ENCODE peak calls at places on chromosomes 4 and X, in five cellular contexts. X is CD8-positive, alpha-beta T cell; N is CD4-positive, alpha-beta T cell; B is stomach; I is HCT116. S is an unnamed sample.
A peak's percentile ranks its signal among the peaks of the same experiment; 100 is the strongest.

GRCh38 chrX:78658851-78659744 is at the start of gene RTL3:
- DNase-seq in X (peak; percentile 13), N (no peak), B (no peak), I (no peak), S (no peak)

GRCh38 chr4:96986800-96987199 is 1146.9 kb downstream of the PDHA2 start:
- DNase-seq in X (no peak), N (no peak), B (no peak), I (no peak), S (no peak)

GRCh38 chr4:86978709-86979108 is 43.9 kb downstream of the AFF1 start:
- DNase-seq in X (no peak), N (no peak), B (no peak), I (no peak), S (no peak)

GRCh38 chr4:126558596-126558995 is 1074.2 kb upstream of the INTU start:
- DNase-seq in X (no peak), N (no peak), B (no peak), I (no peak), S (no peak)

GRCh38 chr4:111641813-111642579 is 503.3 kb upstream of the FAM241A start:
- DNase-seq in X (no peak), N (no peak), B (peak; percentile 49), I (peak; percentile 91), S (peak; percentile 67)

GRCh38 chr4:82284475-82284857 is 89.3 kb downstream of the HNRNPD start:
- DNase-seq in X (no peak), N (no peak), B (no peak), I (no peak), S (no peak)

GRCh38 chr4:27662426-27662825 is 801.8 kb downstream of the STIM2 start:
- DNase-seq in X (no peak), N (no peak), B (no peak), I (no peak), S (no peak)

GRCh38 chr4:11367371-11367770 is 61.3 kb downstream of the HS3ST1 start:
- DNase-seq in X (no peak), N (no peak), B (peak; percentile 59), I (no peak), S (peak; percentile 68)

GRCh38 chrX:40143987-40144386 is 46.2 kb upstream of the BCOR start:
- DNase-seq in X (no peak), N (no peak), B (no peak), I (no peak), S (no peak)

GRCh38 chr4:90000995-90001394 is 106.3 kb downstream of the MMRN1 start:
- DNase-seq in X (no peak), N (no peak), B (no peak), I (no peak), S (no peak)

GRCh38 chr4:4805805-4806345 is 53.6 kb upstream of the MSX1 start:
- DNase-seq in X (no peak), N (no peak), B (no peak), I (no peak), S (no peak)

GRCh38 chrX:30973784-30974427 is 84.9 kb upstream of the TAB3 start:
- DNase-seq in X (no peak), N (no peak), B (no peak), I (no peak), S (no peak)

GRCh38 chr4:11724731-11725130 is 296.0 kb upstream of the HS3ST1 start:
- DNase-seq in X (no peak), N (no peak), B (no peak), I (no peak), S (no peak)

GRCh38 chr4:53558061-53558801 is 33.1 kb downstream of the LNX1 start:
- DNase-seq in X (no peak), N (no peak), B (no peak), I (no peak), S (peak; percentile 68)

GRCh38 chr4:168908093-168908492 is 102.0 kb downstream of the CBR4 start:
- DNase-seq in X (no peak), N (no peak), B (no peak), I (no peak), S (no peak)

DNA sequence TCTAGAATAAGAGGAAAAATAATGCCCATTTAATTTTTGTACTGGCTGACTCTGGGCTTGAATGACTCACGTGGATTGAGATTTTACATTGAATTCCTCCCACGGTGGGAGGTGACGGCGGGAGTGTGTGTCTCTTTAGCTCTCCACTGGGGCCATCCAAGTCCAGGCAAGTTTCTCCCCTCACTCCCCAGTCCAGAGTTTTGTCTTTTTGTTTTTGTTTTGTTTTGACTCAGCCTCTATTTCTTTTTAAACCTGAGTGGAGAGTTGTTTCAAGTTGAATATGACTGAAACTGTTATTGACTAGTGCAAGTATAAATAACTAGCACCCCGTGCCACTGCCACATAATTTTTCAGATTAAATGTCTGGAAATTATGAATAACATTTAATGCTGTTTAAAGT is 13.6 kb downstream of the CHST7 start:
- DNase-seq in X (no peak), N (no peak), B (no peak), I (no peak), S (no peak)
- H3K27ac ChIP-seq in X (no peak overlapping the region), N (no peak overlapping the region), B (peak overlapping the region; percentile 47), I (peak overlapping the region; percentile 82), S (no peak overlapping the region)

DNA sequence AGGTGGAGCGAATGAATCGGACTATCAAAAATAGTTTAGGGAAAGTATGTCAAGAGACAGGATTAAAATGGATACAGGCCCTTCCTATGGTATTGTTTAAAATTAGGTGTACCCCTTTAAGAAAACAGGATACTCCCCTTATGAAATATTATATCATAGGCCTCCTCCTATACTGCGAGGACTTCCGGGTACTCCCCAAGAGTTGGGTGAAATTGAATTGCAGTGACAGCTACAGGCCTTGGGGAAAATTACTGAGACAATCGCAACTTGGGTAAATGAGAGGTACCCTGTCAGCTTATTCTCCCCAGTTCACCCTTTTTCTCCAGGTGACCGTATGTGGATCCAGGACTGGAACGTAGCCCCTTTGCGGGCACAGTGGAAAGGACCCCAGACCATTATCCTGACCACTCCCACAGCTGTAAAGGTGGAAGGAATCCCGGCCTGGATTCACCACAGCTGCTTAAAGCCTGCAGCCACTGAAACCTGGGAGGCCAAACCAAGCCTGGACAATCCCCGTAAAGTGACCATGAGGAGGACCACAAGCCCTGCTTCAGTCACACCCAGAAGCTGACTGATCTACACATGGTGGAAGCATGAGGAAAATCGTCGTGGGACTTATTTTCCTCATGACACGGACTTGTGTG is 1138.1 kb downstream of the ARAP2 start:
- DNase-seq in X (no peak), N (no peak), B (no peak), I (no peak), S (no peak)
- H3K27ac ChIP-seq in X (no peak overlapping the region), N (no peak overlapping the region), B (no peak overlapping the region), I (no peak overlapping the region), S (no peak overlapping the region)

GRCh38 chrX:9378980-9379696 is 85.7 kb upstream of the TBL1X start:
- DNase-seq in X (no peak), N (no peak), B (no peak), I (no peak), S (no peak)

GRCh38 chrX:9374537-9374936 is 90.3 kb upstream of the TBL1X start:
- DNase-seq in X (no peak), N (no peak), B (peak; percentile 52), I (no peak), S (no peak)

GRCh38 chrX:9383655-9384054 is 81.2 kb upstream of the TBL1X start:
- DNase-seq in X (no peak), N (no peak), B (no peak), I (no peak), S (no peak)

GRCh38 chrX:9379697-9380551 is 84.9 kb upstream of the TBL1X start:
- DNase-seq in X (no peak), N (no peak), B (no peak), I (peak; percentile 32), S (no peak)
- H3K27ac ChIP-seq in X (no peak overlapping the region), N (no peak overlapping the region), B (no peak overlapping the region), I (no peak overlapping the region), S (no peak overlapping the region)

DNA sequence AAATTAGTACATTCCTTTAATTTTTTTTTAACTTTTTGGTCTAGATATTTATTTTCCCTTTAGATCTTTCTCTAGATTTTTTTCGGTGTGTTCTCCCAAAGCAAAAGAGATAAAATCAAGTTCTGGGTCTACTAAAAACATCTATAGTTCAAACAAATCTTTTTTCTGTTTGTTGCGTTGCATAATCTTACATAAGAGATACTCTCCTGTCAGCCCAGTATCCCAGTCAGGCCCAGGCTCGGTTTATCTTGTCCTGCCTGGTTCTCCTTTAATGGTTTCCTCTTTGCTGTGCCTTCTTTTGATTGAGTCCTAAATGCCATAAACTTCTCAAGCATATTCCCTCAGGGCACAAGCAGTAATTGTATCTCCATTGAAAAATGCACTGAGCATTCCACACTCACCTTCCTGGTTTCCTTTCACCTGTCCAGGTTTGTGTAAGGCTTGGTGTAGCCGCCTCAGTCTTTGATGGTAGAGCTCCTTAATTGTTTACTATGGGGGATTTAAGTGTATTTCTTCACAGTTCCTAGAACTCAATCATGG is 104.9 kb downstream of the TMEM131L start:
- DNase-seq in X (no peak), N (no peak), B (no peak), I (no peak), S (no peak)
- H3K27ac ChIP-seq in X (no peak overlapping the region), N (peak overlapping the region; percentile 48), B (no peak overlapping the region), I (no peak overlapping the region), S (no peak overlapping the region)

DNA sequence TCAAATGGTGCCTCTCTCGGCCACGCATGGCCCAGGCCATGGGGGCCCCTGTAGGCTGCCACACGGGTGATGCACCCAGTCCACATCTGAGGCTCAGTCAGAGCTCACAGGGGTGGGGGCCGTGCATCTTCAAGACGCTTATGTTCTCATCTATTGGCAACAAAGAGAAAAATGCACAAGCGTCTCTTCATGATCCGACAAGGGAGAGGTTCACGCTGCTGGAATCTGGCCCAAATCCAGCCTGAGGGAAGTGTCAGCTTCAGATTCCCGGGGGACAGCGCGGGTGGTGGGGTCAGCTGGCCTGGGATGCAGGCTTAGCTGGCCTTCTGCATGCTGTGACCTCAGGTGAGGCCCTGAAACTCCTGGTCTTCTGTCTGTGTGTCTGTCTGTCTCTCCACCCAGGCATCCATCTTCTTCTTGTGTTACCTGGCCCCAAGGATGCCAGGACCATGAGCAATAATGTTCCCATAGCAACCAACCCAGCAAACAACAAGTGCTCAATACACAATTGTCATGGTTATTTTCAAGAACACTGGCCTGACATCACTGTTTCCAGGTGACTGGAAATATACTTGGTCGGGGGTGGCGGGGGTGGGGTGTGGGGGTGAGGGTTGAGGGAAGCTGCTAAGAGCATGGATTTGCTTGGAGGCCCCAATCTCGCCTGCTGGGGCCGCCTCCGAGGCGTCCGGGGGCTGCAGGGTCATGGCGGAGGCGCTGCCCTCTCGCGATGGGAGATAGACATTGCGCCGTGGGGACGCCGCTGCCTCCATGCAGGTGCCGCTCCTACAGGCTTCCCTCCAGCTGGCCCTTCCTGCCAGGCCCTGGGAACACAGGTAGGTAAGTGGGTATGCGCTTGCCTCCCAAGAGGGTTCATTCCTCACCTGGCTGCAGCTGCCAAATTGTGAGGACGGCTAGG is 48.3 kb downstream of the ABLIM2 start:
- DNase-seq in X (no peak), N (no peak), B (no peak), I (no peak), S (no peak)
- H3K27ac ChIP-seq in X (no peak overlapping the region), N (no peak overlapping the region), B (no peak overlapping the region), I (no peak overlapping the region), S (no peak overlapping the region)

GRCh38 chr4:101801957-101802356 is 11.4 kb downstream of the BANK1 start:
- DNase-seq in X (no peak), N (no peak), B (no peak), I (no peak), S (no peak)

GRCh38 chr4:101806914-101807313 is 16.4 kb downstream of the BANK1 start:
- DNase-seq in X (no peak), N (no peak), B (no peak), I (no peak), S (no peak)

GRCh38 chr4:101807351-101807750 is 16.8 kb downstream of the BANK1 start:
- DNase-seq in X (no peak), N (no peak), B (no peak), I (no peak), S (no peak)
- H3K27ac ChIP-seq in X (no peak overlapping the region), N (no peak overlapping the region), B (no peak overlapping the region), I (no peak overlapping the region), S (no peak overlapping the region)

S was measured in substantia nigra.